ENCODE peak calls at places on chromosomes 5 and 9, in four cellular contexts. F, G, H and V are unnamed samples.

GRCh38 chr5:134466241-134467069 is 54.8 kb upstream of the CDKN2AIPNL start:
- DNase-seq in H (peak), F (peak), G (peak), V (peak)

GRCh38 chr9:94780516-94780950 is 54.0 kb downstream of the AOPEP start:
- DNase-seq in G (no peak), H (no peak), F (no peak), V (no peak)

GRCh38 chr9:31304576-31304975 is 1079.9 kb upstream of the ACO1 start:
- DNase-seq in F (no peak), H (no peak), G (peak), V (no peak)

GRCh38 chr9:91119147-91119546 is 242.6 kb downstream of the AUH start:
- DNase-seq in G (peak), F (no peak), H (no peak), V (no peak)

GRCh38 chr5:96265487-96265886 is 167.6 kb downstream of the PCSK1 start:
- DNase-seq in F (no peak), G (no peak), H (no peak), V (no peak)

GRCh38 chr5:109759304-109759703 is 69.6 kb downstream of the MAN2A1 start:
- DNase-seq in F (no peak), H (no peak), G (peak), V (no peak)

GRCh38 chr5:168300377-168301182 is 9.1 kb downstream of the WWC1 start:
- DNase-seq in G (no peak), F (no peak), H (no peak), V (no peak)

GRCh38 chr9:109469646-109470358 is 28.3 kb downstream of the PTPN3 start:
- DNase-seq in F (peak), H (peak), G (peak), V (peak)

GRCh38 chr5:32942225-32942989 is 231.3 kb downstream of the NPR3 start:
- DNase-seq in H (no peak), F (no peak), G (peak), V (peak)

GRCh38 chr5:163809480-163809879 is 304.1 kb downstream of the MAT2B start:
- DNase-seq in G (peak), H (no peak), F (no peak), V (no peak)

GRCh38 chr5:52702877-52703276 is 84.8 kb upstream of the ITGA1 start:
- DNase-seq in H (no peak), F (no peak), G (no peak), V (no peak)

GRCh38 chr5:169162407-169162806 is 138.5 kb downstream of the SLIT3 start:
- DNase-seq in F (no peak), H (no peak), G (no peak), V (no peak)

GRCh38 chr9:129513282-129513681 is 107.6 kb downstream of the C9orf50 start:
- DNase-seq in H (no peak), F (no peak), G (no peak), V (no peak)

GRCh38 chr5:6603643-6604042 is 29.2 kb downstream of the NSUN2 start:
- DNase-seq in H (no peak), F (no peak), G (no peak), V (no peak)

GRCh38 chr5:10246761-10247160 is 2.9 kb downstream of the ATPSCKMT start:
- DNase-seq in F (no peak), H (no peak), G (no peak), V (no peak)

GRCh38 chr5:128366147-128366546 is 171.9 kb downstream of the FBN2 start:
- DNase-seq in H (no peak), G (no peak), F (no peak), V (no peak)

GRCh38 chr5:175652741-175653663 is 4.9 kb upstream of the HRH2 start:
- DNase-seq in F (no peak), H (no peak), G (no peak), V (no peak)

GRCh38 chr9:136614372-136614922 is 48.3 kb upstream of the EGFL7 start:
- DNase-seq in H (no peak), G (peak), F (no peak), V (no peak)

GRCh38 chr9:14031015-14031414 is 282.9 kb downstream of the NFIB start:
- DNase-seq in H (no peak), G (peak), F (peak), V (no peak)

GRCh38 chr5:66442951-66443445 is 153.2 kb upstream of the MAST4 start:
- DNase-seq in H (no peak), G (no peak), F (peak), V (no peak)

GRCh38 chr9:107358867-107359440 is 75.9 kb downstream of the RAD23B start:
- DNase-seq in H (no peak), G (no peak), F (no peak), V (no peak)

GRCh38 chr5:61353293-61353692 is 21.2 kb downstream of the ZSWIM6 start:
- DNase-seq in F (no peak), H (no peak), G (no peak), V (no peak)

GRCh38 chr9:98142182-98142924 is 23.3 kb upstream of the TRIM14 start:
- DNase-seq in G (no peak), H (peak), F (peak), V (no peak)

GRCh38 chr9:2015581-2016410 is 649 bp downstream of the SMARCA2 start:
- DNase-seq in H (peak), F (peak), G (peak), V (peak)

GRCh38 chr9:123642291-123643278 is 286.6 kb downstream of the CRB2 start:
- DNase-seq in H (peak), G (peak), F (peak), V (no peak)

GRCh38 chr5:175707751-175708375 is 50.0 kb downstream of the HRH2 start:
- DNase-seq in G (no peak), H (peak), F (peak), V (no peak)

GRCh38 chr9:108854094-108854493 is 1.7 kb downstream of the ACTL7B start:
- DNase-seq in H (no peak), G (no peak), F (no peak), V (no peak)

GRCh38 chr5:93596310-93596675 is 13.3 kb downstream of the NR2F1 start:
- DNase-seq in H (no peak), G (no peak), F (no peak), V (no peak)

GRCh38 chr9:87678650-87679355 is 47.1 kb upstream of the CTSL start:
- DNase-seq in F (peak), G (peak), H (peak), V (peak)

GRCh38 chr9:98129451-98129881 is 10.4 kb upstream of the TRIM14 start:
- DNase-seq in H (no peak), G (peak), F (no peak), V (peak)

GRCh38 chr9:7172445-7173115 is 414.8 kb downstream of the KDM4C start:
- DNase-seq in H (no peak), F (no peak), G (peak), V (no peak)

GRCh38 chr9:127751269-127752054 is 16.4 kb upstream of the TOR2A start:
- DNase-seq in H (no peak), G (no peak), F (no peak), V (no peak)

GRCh38 chr5:95392593-95393182 is 1.5 kb downstream of the FAM81B start:
- DNase-seq in H (no peak), G (no peak), F (no peak), V (no peak)

GRCh38 chr5:7015586-7016256 is 302.5 kb downstream of the TENT4A start:
- DNase-seq in F (peak), G (no peak), H (no peak), V (no peak)

GRCh38 chr5:102759700-102760099 is 4.6 kb downstream of the PAM start:
- DNase-seq in H (no peak), F (no peak), G (no peak), V (no peak)

GRCh38 chr5:172093559-172093958 is 87.1 kb upstream of the FBXW11 start:
- DNase-seq in F (no peak), G (no peak), H (no peak), V (no peak)

GRCh38 chr9:101400120-101400519 is 1.5 kb downstream of the ZNF189 start:
- DNase-seq in G (no peak), F (peak), H (no peak), V (no peak)

GRCh38 chr9:16728128-16728505 is 142.4 kb downstream of the BNC2 start:
- DNase-seq in F (no peak), G (peak), H (no peak), V (no peak)
- TF ChIP-seq POLR2A in F (no peak), G (no peak), H (no peak), V (no peak)

GRCh38 chr9:125203259-125203658 is 2.9 kb downstream of the RABEPK start:
- DNase-seq in H (no peak), G (peak), F (no peak), V (no peak)

GRCh38 chr9:125204477-125204876 is 4.1 kb downstream of the RABEPK start:
- DNase-seq in H (no peak), G (no peak), F (no peak), V (no peak)

DNA sequence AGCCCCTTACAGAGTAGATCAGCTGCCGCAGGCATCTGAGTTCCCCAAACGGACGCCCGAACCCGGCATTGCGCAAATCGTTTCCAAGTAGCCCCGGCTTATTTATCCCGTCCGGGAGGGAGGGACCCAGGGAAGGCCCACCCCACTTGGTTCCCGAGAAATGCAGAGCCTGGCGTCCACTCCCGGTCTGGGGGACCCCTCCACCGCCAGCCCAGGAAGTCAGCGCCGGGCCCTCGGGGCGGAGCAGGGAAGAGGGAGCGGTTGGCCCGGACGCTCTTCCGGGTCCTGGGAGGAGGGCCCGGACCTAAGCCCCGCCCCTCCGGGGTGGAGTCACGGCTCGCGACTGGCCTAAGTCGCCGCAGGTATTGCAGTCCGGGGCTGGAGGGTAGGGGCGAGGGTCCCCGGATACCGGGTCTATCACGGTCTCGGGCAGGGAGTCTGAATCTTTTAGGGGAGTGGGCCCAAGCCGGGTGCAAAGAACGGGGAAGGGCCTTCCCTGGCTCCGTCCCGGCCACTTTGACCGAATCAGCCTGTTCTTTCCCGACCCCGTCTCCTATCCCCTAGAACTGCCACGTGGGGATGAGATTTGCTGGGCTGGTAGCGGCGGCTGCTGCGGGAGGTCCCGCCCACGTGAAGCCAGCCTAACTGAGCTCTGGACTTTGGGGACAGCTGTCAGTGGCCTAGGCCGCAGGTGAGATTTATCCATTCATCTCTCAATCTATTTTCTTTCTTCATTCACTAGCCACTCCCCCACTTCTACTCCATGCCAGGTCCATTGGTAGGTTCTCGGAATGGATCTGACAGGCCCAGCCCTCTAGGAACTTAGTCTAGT is at the start of gene RABEPK:
- DNase-seq in F (peak), G (peak), H (peak), V (peak)
- TF ChIP-seq POLR2A in F (peak), G (peak), H (no peak), V (peak)

GRCh38 chr5:76733049-76733417 is 17.1 kb downstream of the F2R start:
- DNase-seq in F (no peak), H (no peak), G (no peak), V (no peak)
- TF ChIP-seq POLR2A in F (no peak), H (no peak), G (no peak), V (no peak)

DNA sequence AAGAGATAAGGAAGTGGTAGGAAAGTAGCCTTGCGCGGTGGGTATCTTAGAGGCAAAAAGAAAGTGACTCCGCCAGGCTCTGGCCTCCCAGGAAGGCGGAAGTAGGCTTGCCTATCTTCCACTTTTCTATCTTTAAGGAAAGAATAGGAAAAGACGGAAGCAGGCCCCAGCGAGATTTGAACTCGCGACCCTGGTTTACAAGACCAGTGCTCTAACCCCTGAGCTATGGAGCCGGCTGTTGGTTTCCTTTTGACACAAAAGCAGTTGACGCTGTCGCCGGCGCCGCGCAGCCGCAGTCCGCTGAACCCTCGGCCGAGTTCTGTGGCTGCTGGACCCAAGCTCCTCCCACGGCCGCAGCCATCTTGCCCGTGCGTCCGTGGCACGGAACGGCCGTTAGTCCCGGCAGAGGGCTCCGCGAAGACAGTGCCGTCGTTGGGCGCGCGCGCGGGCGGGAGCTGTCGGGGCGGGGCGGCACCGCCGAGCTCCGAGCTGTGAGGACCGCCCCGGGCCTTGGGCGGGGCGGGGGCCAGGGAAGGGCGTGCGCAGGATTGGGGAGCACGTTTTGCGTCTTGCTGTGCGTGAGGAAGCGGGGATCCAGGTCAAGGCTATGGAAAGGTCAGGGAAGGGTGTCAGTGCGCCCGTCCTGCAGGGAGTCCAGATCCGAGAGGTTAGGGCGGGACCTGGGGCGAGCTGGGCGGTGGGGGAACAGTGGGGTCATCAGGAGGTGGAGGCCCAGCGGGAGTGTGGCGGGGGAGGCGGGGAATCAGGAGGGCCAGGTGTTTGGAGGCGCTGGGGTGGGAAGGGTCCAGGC is 13.3 kb downstream of the TRIM7 start:
- DNase-seq in F (peak), G (peak), H (peak), V (peak)
- TF ChIP-seq POLR2A in F (no peak), G (peak), H (no peak), V (no peak)

GRCh38 chr5:124743534-124744169 is 2.8 kb downstream of the ZNF608 start:
- DNase-seq in G (no peak), F (no peak), H (no peak), V (no peak)
- TF ChIP-seq POLR2A in G (no peak), F (no peak), H (no peak), V (no peak)

GRCh38 chr5:29231153-29231552 is 1962.3 kb upstream of the CDH6 start:
- DNase-seq in F (no peak), G (no peak), H (no peak), V (no peak)

GRCh38 chr5:29230526-29231050 is 1962.9 kb upstream of the CDH6 start:
- DNase-seq in F (no peak), H (no peak), G (no peak), V (no peak)

DNA sequence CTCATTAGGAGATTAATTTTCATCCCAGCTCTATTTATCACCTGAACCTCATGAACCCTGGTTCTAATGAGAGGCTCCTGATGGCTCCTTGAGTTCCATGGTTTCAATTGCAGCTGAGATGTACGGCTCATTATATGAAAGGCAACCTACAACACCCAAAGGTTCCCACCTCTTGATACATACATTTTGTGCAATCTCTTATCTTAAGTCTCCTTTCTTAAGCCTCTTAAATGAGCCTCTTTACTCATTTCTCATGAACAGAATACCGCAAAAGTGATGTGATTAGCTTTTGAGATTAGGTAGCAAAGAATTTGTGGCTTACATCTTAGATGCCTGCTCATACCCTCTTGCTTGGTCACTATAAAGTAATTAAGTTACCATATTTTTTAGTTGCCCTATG is 1964.0 kb upstream of the CDH6 start:
- DNase-seq in G (no peak), F (no peak), H (no peak), V (no peak)
- TF ChIP-seq POLR2A in G (no peak), F (no peak), H (no peak), V (no peak)

GRCh38 chr9:89448821-89449220 is 49.1 kb downstream of the SEMA4D start:
- DNase-seq in H (no peak), F (no peak), G (no peak), V (no peak)

GRCh38 chr9:89449261-89449671 is 48.6 kb downstream of the SEMA4D start:
- DNase-seq in F (no peak), H (no peak), G (no peak), V (no peak)

GRCh38 chr9:89447416-89447815 is 50.5 kb downstream of the SEMA4D start:
- DNase-seq in F (no peak), G (no peak), H (no peak), V (no peak)

GRCh38 chr9:89446440-89447310 is 51.2 kb downstream of the SEMA4D start:
- DNase-seq in F (no peak), H (no peak), G (no peak), V (no peak)

DNA sequence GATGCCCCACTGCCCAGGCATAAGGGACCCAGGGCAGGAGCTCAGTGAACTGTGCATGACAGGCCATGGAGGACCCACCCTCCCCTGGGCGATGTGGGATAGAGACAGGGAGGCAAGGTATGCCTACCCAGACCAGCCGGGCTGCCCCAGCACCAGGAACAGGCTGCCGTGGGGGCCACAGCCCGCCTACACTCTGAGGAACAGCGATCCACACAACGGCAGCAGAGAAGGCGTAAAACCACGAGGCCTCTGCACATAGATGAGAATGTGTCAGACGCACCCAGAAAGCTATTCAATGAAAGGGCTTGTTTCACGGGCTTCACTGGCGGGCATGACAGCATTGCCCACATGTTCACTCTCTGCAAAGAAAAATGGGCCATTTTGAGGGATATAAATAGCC is 49.5 kb downstream of the SEMA4D start:
- DNase-seq in G (no peak), H (no peak), F (no peak), V (no peak)
- TF ChIP-seq POLR2A in G (no peak), H (no peak), F (no peak), V (no peak)

GRCh38 chr5:156354571-156354970 is 27.6 kb downstream of the SGCD start:
- DNase-seq in G (peak), F (no peak), H (no peak), V (no peak)
- TF ChIP-seq POLR2A in G (no peak), F (no peak), H (no peak), V (no peak)